ENCODE peak calls at places on chromosome 19, in five cellular contexts. V, U, P, B and T are unnamed samples.

GRCh38 chr19:1017906-1018305 is 3.0 kb downstream of the TMEM259 start:
- DNase-seq in V (no peak), U (no peak), P (no peak), B (no peak), T (no peak)

GRCh38 chr19:44747739-44748425 is 626 bp upstream of the BCL3 start:
- DNase-seq in V (no peak), U (peak; percentile 59), P (peak; percentile 50), B (no peak), T (peak; percentile 71)

GRCh38 chr19:13463296-13463695 is 43.0 kb downstream of the CACNA1A start:
- DNase-seq in V (peak; percentile 46), U (peak; percentile 84), P (no peak), B (no peak), T (peak; percentile 76)

GRCh38 chr19:49431330-49431749 is 6.2 kb downstream of the GFY start:
- DNase-seq in V (peak; percentile 92), U (no peak), P (no peak), B (no peak), T (no peak)

GRCh38 chr19:6092329-6093286 is 17.7 kb downstream of the RFX2 start:
- DNase-seq in V (peak; percentile 78), U (no peak), P (peak; percentile 56), B (no peak), T (peak; percentile 85)

GRCh38 chr19:23916991-23917390 is 2.3 kb downstream of the ZNF726 start:
- DNase-seq in V (no peak), U (no peak), P (no peak), B (no peak), T (no peak)

GRCh38 chr19:9972103-9972502 is 35.8 kb upstream of the OLFM2 start:
- DNase-seq in V (no peak), U (no peak), P (no peak), B (no peak), T (no peak)

GRCh38 chr19:38792250-38793111 is 3.5 kb downstream of the LGALS7B start:
- DNase-seq in V (no peak), U (peak; percentile 70), P (no peak), B (no peak), T (peak; percentile 93)

GRCh38 chr19:35168261-35168660 is 13.7 kb downstream of the FXYD5 start:
- DNase-seq in V (no peak), U (no peak), P (no peak), B (no peak), T (no peak)

GRCh38 chr19:54211214-54211613 is 10.6 kb downstream of the RPS9 start:
- DNase-seq in V (no peak), U (no peak), P (no peak), B (no peak), T (no peak)

GRCh38 chr19:1041272-1041834 is 1.4 kb downstream of the ABCA7 start:
- DNase-seq in V (no peak), U (no peak), P (no peak), B (no peak), T (no peak)

GRCh38 chr19:50330365-50331078 is 1.3 kb upstream of the KCNC3 start:
- DNase-seq in V (peak; percentile 92), U (peak; percentile 95), P (peak; percentile 73), B (no peak), T (peak; percentile 96)

GRCh38 chr19:40320558-40320935 is 27.6 kb downstream of the C19orf47 start:
- DNase-seq in V (no peak), U (no peak), P (no peak), B (no peak), T (no peak)

GRCh38 chr19:45047188-45047797 is 8.4 kb downstream of the CLASRP start:
- DNase-seq in V (no peak), U (no peak), P (no peak), B (peak; percentile 34), T (no peak)

GRCh38 chr19:48348039-48348438 is 15.7 kb downstream of the TMEM143 start:
- DNase-seq in V (no peak), U (no peak), P (peak; percentile 79), B (no peak), T (no peak)

GRCh38 chr19:45045671-45046353 is 7.0 kb downstream of the CLASRP start:
- DNase-seq in V (no peak), U (no peak), P (peak; percentile 95), B (no peak), T (no peak)

GRCh38 chr19:6528544-6529121 is 2.2 kb upstream of the TNFSF9 start:
- DNase-seq in V (peak; percentile 57), U (no peak), P (peak; percentile 60), B (no peak), T (peak; percentile 53)

GRCh38 chr19:1001538-1002166 is 1.4 kb downstream of the GRIN3B start:
- DNase-seq in V (peak; percentile 79), U (peak; percentile 96), P (no peak), B (no peak), T (peak; percentile 80)

GRCh38 chr19:27909861-27910260 is 1303.1 kb downstream of the UQCRFS1 start:
- DNase-seq in V (no peak), U (no peak), P (no peak), B (no peak), T (no peak)

GRCh38 chr19:33395561-33396550 is 22.3 kb downstream of the CEBPG start:
- DNase-seq in V (no peak), U (no peak), P (no peak), B (no peak), T (no peak)

GRCh38 chr19:54189020-54189667 is at the start of gene MBOAT7:
- DNase-seq in V (no peak), U (no peak), P (no peak), B (no peak), T (no peak)

GRCh38 chr19:9793051-9793591 is 24.6 kb upstream of the ZNF846 start:
- DNase-seq in V (peak; percentile 23), U (no peak), P (no peak), B (no peak), T (peak; percentile 75)

GRCh38 chr19:53088091-53088490 is 15.1 kb downstream of the ZNF160 start:
- DNase-seq in V (no peak), U (no peak), P (no peak), B (no peak), T (no peak)

GRCh38 chr19:48518207-48518606 is 6.6 kb upstream of the LMTK3 start:
- DNase-seq in V (no peak), U (no peak), P (no peak), B (no peak), T (no peak)

GRCh38 chr19:15340086-15340485 is 7.7 kb upstream of the BRD4 start:
- DNase-seq in V (no peak), U (no peak), P (no peak), B (no peak), T (no peak)

GRCh38 chr19:827314-827709 is 325 bp upstream of the AZU1 start:
- DNase-seq in V (no peak), U (no peak), P (no peak), B (no peak), T (no peak)

GRCh38 chr19:6740589-6741348 is 1.3 kb downstream of the TRIP10 start:
- DNase-seq in V (peak; percentile 42), U (no peak), P (no peak), B (no peak), T (peak; percentile 86)

GRCh38 chr19:16897572-16898056 is 8.8 kb downstream of the F2RL3 start:
- DNase-seq in V (no peak), U (no peak), P (no peak), B (no peak), T (no peak)

GRCh38 chr19:9528757-9529336 is 9.6 kb downstream of the ZNF426 start:
- DNase-seq in V (no peak), U (no peak), P (no peak), B (no peak), T (peak; percentile 53)

GRCh38 chr19:39237200-39238184 is 7.3 kb downstream of the IFNL3 start:
- DNase-seq in V (peak; percentile 37), U (no peak), P (peak; percentile 45), B (peak; percentile 45), T (peak; percentile 39)

GRCh38 chr19:41575998-41576397 is at the start of gene CEACAM21:
- DNase-seq in V (no peak), U (no peak), P (no peak), B (no peak), T (no peak)

GRCh38 chr19:13033819-13034611 is 38.7 kb downstream of the NFIX start:
- DNase-seq in V (peak; percentile 80), U (peak; percentile 86), P (peak; percentile 55), B (no peak), T (peak; percentile 87)

GRCh38 chr19:42295831-42296525 is 6.0 kb upstream of the PRR19 start:
- DNase-seq in V (peak; percentile 77), U (peak; percentile 100), P (peak; percentile 74), B (peak; percentile 41), T (peak; percentile 91)

GRCh38 chr19:35750167-35750566 is 1.8 kb downstream of the LIN37 start:
- DNase-seq in V (no peak), U (no peak), P (no peak), B (no peak), T (no peak)

GRCh38 chr19:31664997-31665396 is 315.8 kb upstream of the TSHZ3 start:
- DNase-seq in V (no peak), U (no peak), P (no peak), B (no peak), T (no peak)

GRCh38 chr19:31659897-31660210 is 310.6 kb upstream of the TSHZ3 start:
- DNase-seq in V (no peak), U (no peak), P (no peak), B (no peak), T (no peak)

GRCh38 chr19:31666126-31666525 is 316.9 kb upstream of the TSHZ3 start:
- DNase-seq in V (no peak), U (no peak), P (no peak), B (no peak), T (no peak)

GRCh38 chr19:31667106-31667505 is 317.9 kb upstream of the TSHZ3 start:
- DNase-seq in V (no peak), U (no peak), P (no peak), B (no peak), T (no peak)

GRCh38 chr19:31664096-31664495 is 314.9 kb upstream of the TSHZ3 start:
- DNase-seq in V (no peak), U (no peak), P (no peak), B (no peak), T (no peak)
- TF ChIP-seq CREB1 in V (no peak), U (no peak), P (no peak), B (no peak), T (no peak)

GRCh38 chr19:18049390-18049789 is 37.3 kb downstream of the IL12RB1 start:
- DNase-seq in V (no peak), U (no peak), P (no peak), B (no peak), T (no peak)
- TF ChIP-seq POLR2AphosphoS5 in V (no peak), U (no peak), P (no peak), B (no peak), T (no peak)

GRCh38 chr19:46859637-46860124 is 1.1 kb upstream of the ARHGAP35 start:
- DNase-seq in V (peak; percentile 65), U (no peak), P (peak; percentile 87), B (no peak), T (no peak)
- H3K4me1 ChIP-seq in V (peaks cover 31% of the 10 kb centered on the region), U (peaks cover 10% of the 10 kb centered on the region), P (peaks cover 56% of the 10 kb centered on the region), B (peaks cover 12% of the 10 kb centered on the region), T (peaks cover 34% of the 10 kb centered on the region)

DNA sequence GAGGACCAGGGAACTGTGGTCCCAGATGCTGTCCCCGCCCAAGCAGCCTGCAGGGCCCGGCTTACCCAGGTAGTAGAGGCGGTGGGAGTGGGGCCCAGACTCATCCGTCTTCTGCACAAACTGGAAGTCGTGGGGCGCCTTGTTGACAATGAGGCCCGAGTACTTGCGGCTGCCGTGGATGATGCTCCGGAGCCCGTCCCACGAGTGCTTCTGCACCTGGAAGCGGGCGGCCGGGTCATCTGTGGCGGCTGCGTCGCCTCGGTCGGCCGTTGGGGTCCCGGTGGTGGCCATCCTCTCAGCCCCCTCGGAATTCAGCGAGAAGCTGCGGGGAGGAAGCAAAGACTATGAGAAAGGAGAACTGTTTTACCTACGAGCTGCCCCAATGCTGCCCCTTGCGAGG is 9.6 kb downstream of the DPP9 start:
- DNase-seq in V (no peak), U (no peak), P (no peak), B (no peak), T (no peak)
- TF ChIP-seq CREB1 in V (no peak), U (no peak), P (no peak), B (no peak), T (no peak)